ENCODE peak calls at places on chromosomes 13 and 19, in five cellular contexts. F, W, P, J and I are unnamed samples.
A peak's percentile ranks its signal among the peaks of the same experiment; 100 is the strongest.

GRCh38 chr13:60178327-60178726 is 14.6 kb upstream of the DIAPH3 start:
- DNase-seq in J (no peak), P (no peak), W (no peak), F (no peak), I (no peak)

GRCh38 chr13:26698392-26699196 is 62.0 kb downstream of the GPR12 start:
- DNase-seq in J (peak; percentile 66), F (peak; percentile 20), P (peak; percentile 73), W (peak; percentile 85), I (peak; percentile 87)

GRCh38 chr13:23696610-23697009 is 126.4 kb downstream of the TNFRSF19 start:
- DNase-seq in F (no peak), W (no peak), P (no peak), J (no peak), I (no peak)

GRCh38 chr13:105139380-105140285 is 1395.8 kb downstream of the EFNB2 start:
- DNase-seq in F (peak; percentile 87), P (no peak), J (peak; percentile 13), W (peak; percentile 12), I (no peak)

GRCh38 chr19:10870955-10871603 is at the start of gene CARM1:
- DNase-seq in W (peak; percentile 99), P (peak; percentile 99), F (peak; percentile 79), J (peak; percentile 92), I (peak; percentile 100)

GRCh38 chr13:20799726-20800416 is 26.1 kb upstream of the EEF1AKMT1 start:
- DNase-seq in W (no peak), F (no peak), P (no peak), J (no peak), I (no peak)

GRCh38 chr13:98171806-98172569 is 5.1 kb downstream of the RNF113B start:
- DNase-seq in J (no peak), P (no peak), W (peak; percentile 27), F (no peak), I (peak; percentile 79)

GRCh38 chr19:40691421-40692211 is 1.2 kb upstream of the NUMBL start:
- DNase-seq in W (no peak), F (no peak), P (no peak), J (no peak), I (peak; percentile 46)

GRCh38 chr13:90968510-90968909 is 379.0 kb upstream of the MIR17HG start:
- DNase-seq in W (peak; percentile 70), P (no peak), F (no peak), J (peak; percentile 2), I (peak; percentile 38)

GRCh38 chr13:24892844-24893243 is 128.9 kb downstream of the RNF17 start:
- DNase-seq in F (no peak), P (no peak), J (no peak), W (no peak), I (no peak)

GRCh38 chr19:4795400-4795799 is 3.9 kb downstream of the FEM1A start:
- DNase-seq in P (no peak), F (no peak), J (no peak), W (no peak), I (no peak)

GRCh38 chr13:21420706-21421105 is 38.4 kb downstream of the ZDHHC20 start:
- DNase-seq in F (no peak), P (no peak), W (no peak), J (no peak), I (no peak)

GRCh38 chr13:21137696-21138095 is 38.7 kb downstream of the SKA3 start:
- DNase-seq in F (no peak), P (no peak), W (no peak), J (peak; percentile 20), I (no peak)

GRCh38 chr13:72622546-72622945 is 104.9 kb downstream of the MZT1 start:
- DNase-seq in J (no peak), W (no peak), F (no peak), P (no peak), I (no peak)

GRCh38 chr19:16571689-16572331 is 405 bp downstream of the SLC35E1 start:
- DNase-seq in F (no peak), W (peak; percentile 38), P (no peak), J (no peak), I (no peak)

GRCh38 chr19:41415154-41415571 is 12.0 kb downstream of the B3GNT8 start:
- DNase-seq in W (no peak), F (no peak), J (no peak), P (no peak), I (no peak)

GRCh38 chr19:48681127-48681470 is 8.3 kb upstream of the NTN5 start:
- DNase-seq in P (no peak), W (no peak), J (no peak), F (no peak), I (no peak)

GRCh38 chr13:91922969-91923592 is 524.7 kb downstream of the GPC5 start:
- DNase-seq in F (no peak), W (peak; percentile 69), P (no peak), J (peak; percentile 3), I (peak; percentile 6)

GRCh38 chr19:46529622-46530451 is 34.2 kb upstream of the PNMA8B start:
- DNase-seq in P (peak; percentile 75), J (peak; percentile 46), F (no peak), W (peak; percentile 77), I (peak; percentile 81)

GRCh38 chr19:54154603-54155345 is 4.7 kb downstream of the LENG1 start:
- DNase-seq in F (no peak), W (no peak), J (no peak), P (no peak), I (no peak)

GRCh38 chr19:41994521-41994971 is 516 bp upstream of the ATP1A3 start:
- DNase-seq in J (no peak), W (no peak), P (no peak), F (no peak), I (peak; percentile 79)

GRCh38 chr19:34733266-34733825 is 697 bp upstream of the ZNF181 start:
- DNase-seq in J (peak; percentile 80), P (peak; percentile 42), F (no peak), W (peak; percentile 32), I (peak; percentile 61)

GRCh38 chr19:54392078-54392477 is 23.2 kb upstream of the TTYH1 start:
- DNase-seq in J (no peak), F (no peak), P (no peak), W (no peak), I (no peak)

GRCh38 chr19:53873451-53874383 is 6.0 kb downstream of the MYADM start:
- DNase-seq in W (no peak), F (no peak), J (no peak), P (no peak), I (no peak)

GRCh38 chr13:98285317-98285716 is 108.2 kb upstream of the RNF113B start:
- DNase-seq in P (no peak), J (no peak), W (no peak), F (no peak), I (peak; percentile 39)

GRCh38 chr13:52010890-52011689 is at the start of gene ATP7B:
- DNase-seq in J (peak; percentile 49), F (no peak), W (peak; percentile 33), P (peak; percentile 32), I (peak; percentile 57)

GRCh38 chr13:41274881-41275280 is 11.5 kb upstream of the MTRF1 start:
- DNase-seq in F (no peak), J (no peak), W (no peak), P (no peak), I (no peak)

GRCh38 chr19:46990998-46991676 is 28.5 kb upstream of the NPAS1 start:
- DNase-seq in J (peak; percentile 64), P (peak; percentile 83), F (peak; percentile 21), W (peak; percentile 77), I (peak; percentile 85)

GRCh38 chr19:39833464-39834286 is at the start of gene DYRK1B:
- DNase-seq in W (peak; percentile 97), J (no peak), P (peak; percentile 94), F (peak; percentile 92), I (peak; percentile 99)

GRCh38 chr13:74061939-74062595 is 72.1 kb downstream of the KLF12 start:
- DNase-seq in J (no peak), W (no peak), P (no peak), F (peak; percentile 55), I (peak; percentile 19)

GRCh38 chr13:74062933-74063332 is 71.3 kb downstream of the KLF12 start:
- DNase-seq in F (peak; percentile 52), W (no peak), J (no peak), P (no peak), I (no peak)

GRCh38 chr13:74052402-74052928 is 81.7 kb downstream of the KLF12 start:
- DNase-seq in W (no peak), P (no peak), J (peak; percentile 13), F (no peak), I (no peak)

GRCh38 chr13:74056829-74057564 is 77.2 kb downstream of the KLF12 start:
- DNase-seq in W (peak; percentile 40), J (no peak), F (no peak), P (no peak), I (no peak)
- TF ChIP-seq FOXM1 in W (no peak), J (no peak), F (no peak), P (no peak), I (no peak)

DNA sequence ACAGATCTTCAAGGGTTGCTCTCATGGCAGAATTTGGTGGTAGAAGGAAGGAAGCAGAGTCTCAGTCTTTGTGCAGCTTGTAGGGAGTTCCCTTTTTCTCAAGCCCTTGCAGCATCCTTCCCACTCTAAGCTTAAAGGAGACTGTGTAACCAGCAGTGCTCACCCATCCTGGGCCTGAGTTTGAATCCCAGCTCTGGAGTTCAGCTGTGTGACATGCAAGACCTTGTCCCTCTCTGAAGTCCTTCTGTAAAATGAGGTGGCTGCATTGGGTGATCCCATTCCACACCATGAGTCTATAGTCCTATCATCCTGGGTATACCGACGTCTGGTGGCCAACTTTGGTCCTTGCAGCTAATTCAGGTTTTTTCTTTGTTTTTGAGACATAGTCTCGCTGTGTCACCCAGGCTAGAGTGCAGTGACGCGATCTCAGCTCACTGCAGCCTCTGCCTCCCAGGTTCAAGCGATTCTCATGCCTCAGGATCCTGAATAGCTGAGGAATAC is 9.8 kb downstream of the SIGLEC10 start:
- DNase-seq in P (peak; percentile 77), W (peak; percentile 56), J (peak; percentile 74), F (no peak), I (no peak)
- TF ChIP-seq FOXM1 in P (no peak), W (no peak), J (no peak), F (no peak), I (no peak)

GRCh38 chr13:114143806-114144605 is 11.6 kb upstream of the RASA3 start:
- DNase-seq in F (no peak), P (peak; percentile 58), J (peak; percentile 74), W (peak; percentile 45), I (peak; percentile 61)
- TF ChIP-seq FOXM1 in F (no peak), P (no peak), J (no peak), W (no peak), I (no peak)

DNA sequence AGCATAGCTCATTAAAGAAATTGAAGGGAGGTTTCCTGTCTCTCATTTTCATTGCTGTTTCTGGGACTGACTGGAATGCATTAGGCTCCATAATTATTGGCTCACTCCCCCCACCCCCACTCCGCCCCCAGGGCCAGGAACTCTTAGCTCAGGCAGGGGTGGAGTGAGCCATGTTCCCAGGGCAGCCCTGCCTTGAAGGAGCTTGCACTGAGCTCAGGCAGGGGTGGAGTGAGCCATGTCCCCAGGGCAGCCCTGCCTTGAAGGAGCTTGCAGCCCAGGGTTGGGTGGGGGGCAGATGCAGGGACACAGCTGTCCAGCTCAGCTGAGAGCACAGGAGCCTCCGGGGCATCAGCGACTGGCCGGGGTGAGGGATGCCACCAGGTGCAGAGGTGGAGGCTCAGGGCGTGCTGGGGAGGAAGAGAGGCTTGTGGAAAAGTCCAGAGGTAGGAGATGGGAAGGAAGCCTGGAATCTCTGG is 39.1 kb upstream of the TFDP1 start:
- DNase-seq in J (no peak), W (no peak), P (no peak), F (no peak), I (peak; percentile 59)
- TF ChIP-seq FOXM1 in J (no peak), W (no peak), P (no peak), F (no peak), I (no peak)

DNA sequence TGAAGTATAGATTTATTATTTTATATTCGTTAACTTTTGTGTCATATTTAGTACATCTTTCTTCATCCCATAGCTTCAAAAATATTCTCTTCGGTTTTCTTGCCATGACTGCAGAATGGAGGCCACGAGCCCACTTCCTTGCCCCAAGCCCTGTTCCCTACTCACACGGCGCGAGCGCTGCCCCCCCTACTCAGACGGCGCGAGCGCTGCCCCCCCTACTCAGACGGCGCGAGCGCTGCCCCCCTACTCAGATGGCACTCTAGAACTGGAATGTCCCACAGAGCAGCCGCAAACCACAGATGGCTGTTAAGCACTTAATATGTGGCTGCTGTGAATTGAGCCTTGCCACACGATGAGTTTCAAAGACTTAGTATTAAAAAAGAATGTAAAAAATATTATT is 102.2 kb upstream of the PEG3 start:
- DNase-seq in J (no peak), P (peak; percentile 13), W (no peak), F (no peak), I (peak; percentile 55)
- TF ChIP-seq FOXM1 in J (no peak), P (no peak), W (no peak), F (no peak), I (no peak)